ENCODE peak calls at places on chromosomes 5 and 9, in six cellular contexts. One of them, this sample, is unnamed.

GRCh38 chr5:152542741-152543140 is 137.7 kb upstream of the NMUR2 start:
- DNase-seq in WERI-Rb-1: no peak
- DNase-seq in Karpas-422: no peak
- DNase-seq in cardiac muscle cell: peak
- DNase-seq in mucosa of descending colon: no peak
- DNase-seq in stimulated activated CD8-positive, alpha-beta memory T cell treated with anti-CD3 and anti-CD28 coated beads, Interleukin-4, amount 100 ng/mL, for 48 hours: no peak
- DNase-seq in this sample: no peak

GRCh38 chr9:116394070-116394469 is 240.5 kb downstream of the PAPPA start:
- DNase-seq in WERI-Rb-1: no peak
- DNase-seq in Karpas-422: no peak
- DNase-seq in cardiac muscle cell: no peak
- DNase-seq in mucosa of descending colon: no peak
- DNase-seq in stimulated activated CD8-positive, alpha-beta memory T cell treated with anti-CD3 and anti-CD28 coated beads, Interleukin-4, amount 100 ng/mL, for 48 hours: no peak
- DNase-seq in this sample: no peak

GRCh38 chr5:142057697-142058056 is 44.9 kb upstream of the GNPDA1 start:
- DNase-seq in WERI-Rb-1: no peak
- DNase-seq in Karpas-422: no peak
- DNase-seq in cardiac muscle cell: no peak
- DNase-seq in mucosa of descending colon: no peak
- DNase-seq in stimulated activated CD8-positive, alpha-beta memory T cell treated with anti-CD3 and anti-CD28 coated beads, Interleukin-4, amount 100 ng/mL, for 48 hours: no peak
- DNase-seq in this sample: no peak

GRCh38 chr5:7857918-7858632 is 7.1 kb upstream of the CFAP90 start:
- DNase-seq in WERI-Rb-1: no peak
- DNase-seq in Karpas-422: no peak
- DNase-seq in cardiac muscle cell: no peak
- DNase-seq in mucosa of descending colon: no peak
- DNase-seq in stimulated activated CD8-positive, alpha-beta memory T cell treated with anti-CD3 and anti-CD28 coated beads, Interleukin-4, amount 100 ng/mL, for 48 hours: no peak
- DNase-seq in this sample: no peak

GRCh38 chr5:80576383-80576782 is 6.3 kb upstream of the ANKRD34B start:
- DNase-seq in WERI-Rb-1: no peak
- DNase-seq in Karpas-422: no peak
- DNase-seq in cardiac muscle cell: no peak
- DNase-seq in mucosa of descending colon: no peak
- DNase-seq in stimulated activated CD8-positive, alpha-beta memory T cell treated with anti-CD3 and anti-CD28 coated beads, Interleukin-4, amount 100 ng/mL, for 48 hours: no peak
- DNase-seq in this sample: no peak

GRCh38 chr9:127977877-127978647 is 2.7 kb downstream of the EEIG1 start:
- DNase-seq in WERI-Rb-1: no peak
- DNase-seq in Karpas-422: no peak
- DNase-seq in cardiac muscle cell: peak
- DNase-seq in mucosa of descending colon: peak
- DNase-seq in stimulated activated CD8-positive, alpha-beta memory T cell treated with anti-CD3 and anti-CD28 coated beads, Interleukin-4, amount 100 ng/mL, for 48 hours: no peak
- DNase-seq in this sample: peak

GRCh38 chr9:78368236-78368635 is 71.3 kb downstream of the PSAT1 start:
- DNase-seq in WERI-Rb-1: no peak
- DNase-seq in Karpas-422: no peak
- DNase-seq in cardiac muscle cell: no peak
- DNase-seq in mucosa of descending colon: no peak
- DNase-seq in stimulated activated CD8-positive, alpha-beta memory T cell treated with anti-CD3 and anti-CD28 coated beads, Interleukin-4, amount 100 ng/mL, for 48 hours: no peak
- DNase-seq in this sample: no peak

GRCh38 chr5:108729306-108729645 is 18.4 kb upstream of the FER start:
- DNase-seq in WERI-Rb-1: no peak
- DNase-seq in Karpas-422: no peak
- DNase-seq in cardiac muscle cell: peak
- DNase-seq in mucosa of descending colon: no peak
- DNase-seq in stimulated activated CD8-positive, alpha-beta memory T cell treated with anti-CD3 and anti-CD28 coated beads, Interleukin-4, amount 100 ng/mL, for 48 hours: no peak
- DNase-seq in this sample: no peak

GRCh38 chr5:25754895-25755294 is 1110.1 kb upstream of the CDH10 start:
- DNase-seq in WERI-Rb-1: no peak
- DNase-seq in Karpas-422: peak
- DNase-seq in cardiac muscle cell: no peak
- DNase-seq in mucosa of descending colon: no peak
- DNase-seq in stimulated activated CD8-positive, alpha-beta memory T cell treated with anti-CD3 and anti-CD28 coated beads, Interleukin-4, amount 100 ng/mL, for 48 hours: no peak
- DNase-seq in this sample: no peak

GRCh38 chr9:69130456-69131441 is 43.3 kb upstream of the TJP2 start:
- DNase-seq in WERI-Rb-1: no peak
- DNase-seq in Karpas-422: no peak
- DNase-seq in cardiac muscle cell: peak
- DNase-seq in mucosa of descending colon: no peak
- DNase-seq in stimulated activated CD8-positive, alpha-beta memory T cell treated with anti-CD3 and anti-CD28 coated beads, Interleukin-4, amount 100 ng/mL, for 48 hours: no peak
- DNase-seq in this sample: no peak

GRCh38 chr5:134258896-134259295 is 33.0 kb upstream of the PPP2CA start:
- DNase-seq in WERI-Rb-1: no peak
- DNase-seq in Karpas-422: no peak
- DNase-seq in cardiac muscle cell: peak
- DNase-seq in mucosa of descending colon: no peak
- DNase-seq in stimulated activated CD8-positive, alpha-beta memory T cell treated with anti-CD3 and anti-CD28 coated beads, Interleukin-4, amount 100 ng/mL, for 48 hours: no peak
- DNase-seq in this sample: no peak

GRCh38 chr9:123893146-123893545 is 36.8 kb downstream of the DENND1A start:
- DNase-seq in WERI-Rb-1: no peak
- DNase-seq in Karpas-422: no peak
- DNase-seq in cardiac muscle cell: no peak
- DNase-seq in mucosa of descending colon: no peak
- DNase-seq in stimulated activated CD8-positive, alpha-beta memory T cell treated with anti-CD3 and anti-CD28 coated beads, Interleukin-4, amount 100 ng/mL, for 48 hours: no peak
- DNase-seq in this sample: no peak

GRCh38 chr5:143698534-143698933 is 113.4 kb upstream of the HMHB1 start:
- DNase-seq in WERI-Rb-1: no peak
- DNase-seq in Karpas-422: no peak
- DNase-seq in cardiac muscle cell: no peak
- DNase-seq in mucosa of descending colon: no peak
- DNase-seq in stimulated activated CD8-positive, alpha-beta memory T cell treated with anti-CD3 and anti-CD28 coated beads, Interleukin-4, amount 100 ng/mL, for 48 hours: peak
- DNase-seq in this sample: no peak

GRCh38 chr9:73081979-73082657 is 69.5 kb upstream of the ANXA1 start:
- DNase-seq in WERI-Rb-1: no peak
- DNase-seq in Karpas-422: peak
- DNase-seq in cardiac muscle cell: peak
- DNase-seq in mucosa of descending colon: peak
- DNase-seq in stimulated activated CD8-positive, alpha-beta memory T cell treated with anti-CD3 and anti-CD28 coated beads, Interleukin-4, amount 100 ng/mL, for 48 hours: no peak
- DNase-seq in this sample: no peak

GRCh38 chr5:137070521-137070920 is 428.6 kb downstream of the SPOCK1 start:
- DNase-seq in WERI-Rb-1: no peak
- DNase-seq in Karpas-422: no peak
- DNase-seq in cardiac muscle cell: no peak
- DNase-seq in mucosa of descending colon: no peak
- DNase-seq in stimulated activated CD8-positive, alpha-beta memory T cell treated with anti-CD3 and anti-CD28 coated beads, Interleukin-4, amount 100 ng/mL, for 48 hours: no peak
- DNase-seq in this sample: no peak

GRCh38 chr9:36470891-36471290 is 70.8 kb upstream of the RNF38 start:
- DNase-seq in WERI-Rb-1: no peak
- DNase-seq in Karpas-422: peak
- DNase-seq in cardiac muscle cell: peak
- DNase-seq in mucosa of descending colon: peak
- DNase-seq in stimulated activated CD8-positive, alpha-beta memory T cell treated with anti-CD3 and anti-CD28 coated beads, Interleukin-4, amount 100 ng/mL, for 48 hours: peak
- DNase-seq in this sample: peak